ENCODE peak calls at places on chromosomes 5 and 9, in five cellular contexts. One of them, this sample, is unnamed.

GRCh38 chr9:37410969-37411785 is 11.3 kb upstream of the GRHPR start:
- DNase-seq in trophoblast cell: no peak
- DNase-seq in lung: no peak
- DNase-seq in pancreas: no peak
- DNase-seq in tibial artery: no peak
- DNase-seq in this sample: no peak

GRCh38 chr9:18478517-18479361 is 4.8 kb downstream of the ADAMTSL1 start:
- DNase-seq in trophoblast cell: no peak
- DNase-seq in lung: no peak
- DNase-seq in pancreas: no peak
- DNase-seq in tibial artery: no peak
- DNase-seq in this sample: no peak

GRCh38 chr5:167245871-167246270 is 1045.6 kb upstream of the WWC1 start:
- DNase-seq in trophoblast cell: no peak
- DNase-seq in lung: no peak
- DNase-seq in pancreas: no peak
- DNase-seq in tibial artery: no peak
- DNase-seq in this sample: no peak

GRCh38 chr9:77981332-77981731 is 50.3 kb downstream of the GNAQ start:
- DNase-seq in trophoblast cell: peak; percentile 88
- DNase-seq in lung: no peak
- DNase-seq in pancreas: no peak
- DNase-seq in tibial artery: no peak
- DNase-seq in this sample: no peak

GRCh38 chr5:111134080-111134479 is 41.9 kb downstream of the WDR36 start:
- DNase-seq in trophoblast cell: no peak
- DNase-seq in lung: no peak
- DNase-seq in pancreas: no peak
- DNase-seq in tibial artery: no peak
- DNase-seq in this sample: no peak

GRCh38 chr5:72326298-72326649 is 6.1 kb downstream of the PTCD2 start:
- DNase-seq in trophoblast cell: no peak
- DNase-seq in lung: no peak
- DNase-seq in pancreas: no peak
- DNase-seq in tibial artery: no peak
- DNase-seq in this sample: no peak

GRCh38 chr9:103152473-103152872 is 157.3 kb downstream of the CYLC2 start:
- DNase-seq in trophoblast cell: no peak
- DNase-seq in lung: no peak
- DNase-seq in pancreas: no peak
- DNase-seq in tibial artery: no peak
- DNase-seq in this sample: no peak

GRCh38 chr5:137808503-137809135 is 54.5 kb upstream of the HNRNPA0 start:
- DNase-seq in trophoblast cell: peak; percentile 4
- DNase-seq in lung: no peak
- DNase-seq in pancreas: no peak
- DNase-seq in tibial artery: no peak
- DNase-seq in this sample: no peak

GRCh38 chr9:27572918-27573698 is at the start of gene C9orf72:
- DNase-seq in trophoblast cell: peak; percentile 55
- DNase-seq in lung: peak; percentile 78
- DNase-seq in pancreas: peak; percentile 93
- DNase-seq in tibial artery: peak; percentile 67
- DNase-seq in this sample: no peak

GRCh38 chr9:68844623-68845612 is 139.9 kb downstream of the PIP5K1B start:
- DNase-seq in trophoblast cell: peak; percentile 29
- DNase-seq in lung: no peak
- DNase-seq in pancreas: no peak
- DNase-seq in tibial artery: peak; percentile 36
- DNase-seq in this sample: no peak

GRCh38 chr5:93088566-93088965 is 492.5 kb downstream of the NR2F1-AS1 start:
- DNase-seq in trophoblast cell: no peak
- DNase-seq in lung: no peak
- DNase-seq in pancreas: no peak
- DNase-seq in tibial artery: no peak
- DNase-seq in this sample: no peak

GRCh38 chr5:93092349-93093105 is 488.5 kb downstream of the NR2F1-AS1 start:
- DNase-seq in trophoblast cell: no peak
- DNase-seq in lung: no peak
- DNase-seq in pancreas: no peak
- DNase-seq in tibial artery: no peak
- DNase-seq in this sample: no peak

GRCh38 chr5:93090698-93091097 is 490.3 kb downstream of the NR2F1-AS1 start:
- DNase-seq in trophoblast cell: no peak
- DNase-seq in lung: no peak
- DNase-seq in pancreas: no peak
- DNase-seq in tibial artery: no peak
- DNase-seq in this sample: no peak

GRCh38 chr5:93087326-93087725 is 493.7 kb downstream of the NR2F1-AS1 start:
- DNase-seq in trophoblast cell: no peak
- DNase-seq in lung: no peak
- DNase-seq in pancreas: no peak
- DNase-seq in tibial artery: no peak
- DNase-seq in this sample: no peak

DNA sequence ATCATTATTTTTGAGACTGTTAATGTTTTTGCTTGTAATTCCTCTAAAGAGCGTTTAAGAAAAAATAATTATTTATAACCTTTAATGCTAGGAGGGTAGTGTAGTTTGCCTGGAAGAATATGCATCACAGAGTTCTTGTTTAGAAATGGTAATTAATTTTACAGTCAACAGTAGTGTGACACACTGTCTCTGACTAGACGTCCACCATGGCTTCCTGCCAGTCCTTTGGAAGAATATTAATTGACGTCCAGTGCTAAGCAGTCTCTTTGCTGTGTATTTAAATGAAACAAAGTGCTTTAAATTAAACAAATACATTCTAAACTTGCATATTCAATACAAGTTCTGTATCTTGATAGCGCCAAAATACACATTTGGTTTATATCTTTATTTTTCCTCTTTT is 492.0 kb downstream of the NR2F1-AS1 start:
- DNase-seq in trophoblast cell: no peak
- DNase-seq in lung: no peak
- DNase-seq in pancreas: no peak
- DNase-seq in tibial artery: no peak
- DNase-seq in this sample: no peak
- H3K27me3 ChIP-seq in trophoblast cell: no peaks in the 10 kb centered on the region
- H3K27me3 ChIP-seq in lung: no peaks in the 10 kb centered on the region
- H3K27me3 ChIP-seq in pancreas: no peaks in the 10 kb centered on the region
- H3K27me3 ChIP-seq in tibial artery: no peaks in the 10 kb centered on the region
- H3K27me3 ChIP-seq in this sample: no peaks in the 10 kb centered on the region

GRCh38 chr9:14343236-14343947 is 29.5 kb upstream of the NFIB start:
- DNase-seq in trophoblast cell: no peak
- DNase-seq in lung: no peak
- DNase-seq in pancreas: no peak
- DNase-seq in tibial artery: no peak
- DNase-seq in this sample: no peak
- H3K27ac ChIP-seq in trophoblast cell: no peak overlapping the region
- H3K27ac ChIP-seq in lung: peak overlapping the region; percentile 52
- H3K27ac ChIP-seq in pancreas: no peak overlapping the region
- H3K27ac ChIP-seq in tibial artery: peak overlapping the region; percentile 92
- H3K27ac ChIP-seq in this sample: no peak overlapping the region

DNA sequence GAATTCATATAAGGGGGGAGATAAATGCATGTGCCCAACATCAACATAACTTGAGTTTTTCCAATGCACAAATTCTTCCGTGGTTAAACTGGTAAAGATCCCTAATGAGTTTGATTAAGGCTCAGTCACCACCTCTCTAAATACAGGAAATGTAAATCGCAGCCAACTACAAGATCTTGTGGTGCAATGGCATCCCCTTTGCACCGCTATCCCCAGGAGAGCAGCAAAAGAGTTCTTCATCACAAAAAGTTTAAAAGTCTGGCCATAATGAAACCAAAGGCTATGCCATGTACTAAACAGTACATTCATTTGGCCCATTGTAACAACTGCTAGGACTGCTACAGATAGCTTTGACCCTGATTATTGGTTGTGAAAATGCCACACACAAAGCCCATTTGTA is 44.6 kb downstream of the ZNF608 start:
- DNase-seq in trophoblast cell: no peak
- DNase-seq in lung: no peak
- DNase-seq in pancreas: no peak
- DNase-seq in tibial artery: no peak
- DNase-seq in this sample: no peak
- H3K27me3 ChIP-seq in trophoblast cell: no peaks in the 10 kb centered on the region
- H3K27me3 ChIP-seq in lung: no peaks in the 10 kb centered on the region
- H3K27me3 ChIP-seq in pancreas: no peaks in the 10 kb centered on the region
- H3K27me3 ChIP-seq in tibial artery: no peaks in the 10 kb centered on the region
- H3K27me3 ChIP-seq in this sample: no peaks in the 10 kb centered on the region

DNA sequence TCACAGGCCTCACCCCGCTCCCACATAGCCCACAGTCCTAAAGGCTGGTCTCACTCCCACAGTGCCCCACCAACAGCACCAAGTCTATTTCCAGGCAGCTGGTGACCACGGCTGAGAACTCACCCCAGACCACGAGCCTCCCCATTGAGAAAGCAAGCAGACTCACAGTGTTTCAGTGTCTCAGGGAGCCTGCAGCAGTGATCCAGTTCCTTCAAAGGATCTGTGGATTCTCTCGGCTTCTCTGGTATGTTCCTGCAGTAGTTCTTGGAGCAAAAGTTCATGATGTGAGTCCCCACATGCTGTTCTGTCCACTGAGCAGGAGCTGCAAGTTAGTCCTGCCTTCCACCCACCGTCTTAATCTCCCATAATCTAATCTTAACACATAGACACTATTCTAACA is 185.3 kb upstream of the CDH6 start:
- DNase-seq in trophoblast cell: no peak
- DNase-seq in lung: no peak
- DNase-seq in pancreas: no peak
- DNase-seq in tibial artery: no peak
- DNase-seq in this sample: no peak
- H3K27ac ChIP-seq in trophoblast cell: no peak overlapping the region
- H3K27ac ChIP-seq in lung: no peak overlapping the region
- H3K27ac ChIP-seq in pancreas: no peak overlapping the region
- H3K27ac ChIP-seq in tibial artery: no peak overlapping the region
- H3K27ac ChIP-seq in this sample: no peak overlapping the region

GRCh38 chr5:177514541-177514940 is 2.2 kb downstream of the DDX41 start:
- DNase-seq in trophoblast cell: no peak
- DNase-seq in lung: no peak
- DNase-seq in pancreas: no peak
- DNase-seq in tibial artery: no peak
- DNase-seq in this sample: no peak

GRCh38 chr5:177511796-177512675 is 2.4 kb upstream of the DOK3 start:
- DNase-seq in trophoblast cell: no peak
- DNase-seq in lung: no peak
- DNase-seq in pancreas: no peak
- DNase-seq in tibial artery: no peak
- DNase-seq in this sample: no peak

GRCh38 chr5:177515580-177515979 is 1.2 kb downstream of the DDX41 start:
- DNase-seq in trophoblast cell: no peak
- DNase-seq in lung: no peak
- DNase-seq in pancreas: no peak
- DNase-seq in tibial artery: no peak
- DNase-seq in this sample: no peak

GRCh38 chr5:177512736-177513380 is 3.2 kb upstream of the DOK3 start:
- DNase-seq in trophoblast cell: no peak
- DNase-seq in lung: no peak
- DNase-seq in pancreas: no peak
- DNase-seq in tibial artery: no peak
- DNase-seq in this sample: no peak

DNA sequence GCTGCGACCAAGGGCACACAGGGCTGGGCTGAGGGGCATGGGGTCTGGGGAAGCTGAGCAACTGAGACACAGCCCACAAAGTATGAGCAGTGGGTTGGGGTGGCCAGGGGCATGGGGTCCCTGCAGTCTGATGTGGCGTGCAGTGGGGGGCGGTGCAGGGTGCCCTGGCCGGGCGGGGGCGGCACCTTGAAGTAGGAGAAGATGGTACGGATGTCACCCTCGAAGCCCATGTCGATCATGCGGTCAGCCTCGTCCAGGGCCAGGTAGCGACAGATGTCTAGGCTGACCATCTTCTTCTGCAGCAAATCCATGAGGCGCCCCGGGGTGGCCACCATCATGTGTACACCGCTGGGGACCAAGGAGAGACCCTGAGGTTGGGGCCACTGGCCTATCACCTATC is 3.3 kb downstream of the DDX41 start:
- DNase-seq in trophoblast cell: no peak
- DNase-seq in lung: no peak
- DNase-seq in pancreas: no peak
- DNase-seq in tibial artery: no peak
- DNase-seq in this sample: no peak
- H3K27me3 ChIP-seq in trophoblast cell: no peaks in the 10 kb centered on the region
- H3K27me3 ChIP-seq in lung: no peaks in the 10 kb centered on the region
- H3K27me3 ChIP-seq in pancreas: no peaks in the 10 kb centered on the region
- H3K27me3 ChIP-seq in tibial artery: no peaks in the 10 kb centered on the region
- H3K27me3 ChIP-seq in this sample: no peaks in the 10 kb centered on the region

DNA sequence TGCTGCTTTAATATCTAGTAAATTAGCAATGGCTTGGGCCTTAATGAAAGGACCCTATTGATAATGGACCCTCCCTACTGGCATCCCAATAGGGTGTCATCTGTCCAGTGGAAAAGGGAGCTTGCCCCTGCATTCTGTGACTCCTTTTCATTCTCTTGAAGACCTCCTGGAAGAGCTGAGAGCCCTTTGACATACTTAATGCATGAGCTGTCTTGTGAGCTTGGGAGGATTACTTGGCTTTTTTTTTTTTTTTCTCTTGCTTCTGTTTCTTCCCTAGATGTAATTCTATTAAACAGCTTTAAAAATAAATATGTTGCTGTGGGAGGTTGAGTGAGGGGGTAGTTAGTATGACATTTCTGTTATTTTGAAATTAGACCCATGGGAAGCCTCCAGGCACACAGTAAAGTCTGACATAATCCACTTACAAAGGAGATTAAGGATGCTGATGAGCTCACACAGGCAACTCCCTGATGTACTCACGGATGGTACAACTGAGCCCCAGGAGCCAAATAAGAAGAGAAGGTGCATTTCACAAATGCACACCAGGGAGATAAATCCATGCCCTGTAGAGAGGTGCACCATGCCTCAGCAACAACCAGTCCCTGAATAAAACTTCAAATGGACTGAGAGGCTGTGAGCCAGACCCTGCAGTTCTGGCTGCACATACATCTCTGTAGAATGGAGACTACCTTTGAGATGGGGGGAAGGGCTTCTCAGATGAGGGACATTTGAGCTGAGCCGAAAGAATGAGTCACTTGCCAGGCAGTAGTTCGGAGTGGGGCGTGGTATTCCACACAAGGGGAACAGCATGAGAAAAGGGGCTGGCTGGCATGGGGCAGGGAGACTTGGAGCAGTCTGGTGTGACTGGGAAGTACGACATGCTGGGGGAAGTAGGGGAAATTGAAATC is 68.8 kb downstream of the ACTL7B start:
- DNase-seq in trophoblast cell: no peak
- DNase-seq in lung: no peak
- DNase-seq in pancreas: no peak
- DNase-seq in tibial artery: no peak
- DNase-seq in this sample: no peak
- H3K27ac ChIP-seq in trophoblast cell: no peak overlapping the region
- H3K27ac ChIP-seq in lung: no peak overlapping the region
- H3K27ac ChIP-seq in pancreas: no peak overlapping the region
- H3K27ac ChIP-seq in tibial artery: no peak overlapping the region
- H3K27ac ChIP-seq in this sample: peak overlapping the region; percentile 51

This sample was measured in neuronal stem cell.